ENCODE peak calls at places on chromosomes 3 and 15, in nine cellular contexts. A is cardiac fibroblast, W is PC-3, K is cardiac muscle cell, S is astrocyte of the cerebellum, O is heart left ventricle, P is prostate gland, D is AG09309, E is neural progenitor cell. H is an unnamed sample.

GRCh38 chr3:9074079-9074478 is 110.8 kb upstream of the RAD18 start:
- DNase-seq in E (no peak), O (no peak), S (no peak), W (no peak), A (no peak), D (peak), P (no peak), K (no peak), H (peak)

GRCh38 chr3:56800373-56801150 is 1.2 kb downstream of the ARHGEF3 start:
- DNase-seq in W (peak), D (no peak), E (no peak), O (peak), A (no peak), K (no peak), S (no peak), P (no peak), H (no peak)

GRCh38 chr3:176120507-176120906 is 1076.8 kb downstream of the TBL1XR1 start:
- DNase-seq in A (no peak), P (no peak), D (no peak), K (no peak), O (no peak), E (no peak), W (no peak), S (no peak), H (no peak)

GRCh38 chr3:41026394-41027177 is 172.7 kb upstream of the CTNNB1 start:
- DNase-seq in A (peak), S (peak), E (peak), D (no peak), O (peak), P (no peak), W (peak), K (peak), H (peak)

GRCh38 chr3:57974796-57975388 is 33.3 kb upstream of the FLNB start:
- DNase-seq in S (peak), E (no peak), P (peak), A (peak), D (peak), K (peak), O (no peak), W (peak), H (peak)

GRCh38 chr3:42317137-42317536 is 51.2 kb upstream of the CCK start:
- DNase-seq in E (no peak), W (no peak), O (no peak), K (no peak), D (no peak), P (no peak), A (no peak), S (no peak), H (no peak)

GRCh38 chr3:127655641-127656040 is 17.1 kb upstream of the ABTB1 start:
- DNase-seq in D (peak), P (no peak), A (peak), O (no peak), W (peak), K (peak), S (peak), E (no peak), H (peak)

GRCh38 chr3:153958635-153959320 is 162.4 kb upstream of the ARHGEF26 start:
- DNase-seq in D (no peak), W (peak), S (peak), E (no peak), A (peak), P (no peak), K (peak), O (no peak), H (peak)

GRCh38 chr3:56086355-56086754 is 381.9 kb downstream of the ERC2 start:
- DNase-seq in K (peak), W (no peak), S (peak), O (no peak), D (no peak), P (no peak), A (no peak), E (no peak), H (peak)

GRCh38 chr15:60000824-60001641 is 3.1 kb upstream of the FOXB1 start:
- DNase-seq in A (no peak), W (no peak), S (no peak), K (no peak), D (no peak), O (no peak), P (no peak), E (peak), H (no peak)

GRCh38 chr3:155640098-155640497 is 104.8 kb downstream of the PLCH1 start:
- DNase-seq in W (no peak), O (no peak), E (no peak), K (no peak), P (no peak), D (no peak), S (no peak), A (no peak), H (no peak)

GRCh38 chr15:77045985-77046384 is 24.9 kb downstream of the TSPAN3 start:
- DNase-seq in P (no peak), A (no peak), W (no peak), K (no peak), E (no peak), S (no peak), O (no peak), D (no peak), H (no peak)

DNA sequence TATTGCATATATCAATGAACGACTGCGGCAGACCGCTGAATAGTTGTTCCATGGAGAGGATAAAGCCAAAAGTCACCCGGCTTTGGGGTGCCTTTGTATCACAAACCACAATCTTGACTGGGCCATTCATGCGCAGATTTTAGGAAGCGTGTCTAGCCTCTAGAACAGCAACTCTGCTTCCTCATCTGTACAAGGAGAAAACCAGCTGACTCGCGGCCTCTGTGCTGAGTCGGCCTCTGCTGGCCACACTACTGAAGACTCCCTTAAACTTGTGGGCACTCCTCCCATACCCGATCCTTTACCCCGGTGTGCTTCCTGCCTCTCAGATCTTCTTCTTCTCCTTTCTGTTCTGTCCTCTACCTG is 872 bp downstream of the DLEC1 start:
- DNase-seq in K (peak), D (no peak), P (peak), O (no peak), W (no peak), S (no peak), A (peak), E (peak), H (peak)
- TF ChIP-seq CTCF in K (peak), D (peak), P (peak), O (no peak), W (peak), S (no peak), A (peak), E (no peak), H (peak)

GRCh38 chr3:184813357-184813756 is 1.4 kb downstream of the VPS8 start:
- DNase-seq in S (no peak), E (no peak), D (no peak), A (no peak), O (no peak), P (no peak), K (no peak), W (no peak), H (no peak)
- H3K4me3 ChIP-seq in S (peak), E (peak), D (no peak), A (no peak), O (no peak), P (no peak), K (peak), W (peak), H (peak)

DNA sequence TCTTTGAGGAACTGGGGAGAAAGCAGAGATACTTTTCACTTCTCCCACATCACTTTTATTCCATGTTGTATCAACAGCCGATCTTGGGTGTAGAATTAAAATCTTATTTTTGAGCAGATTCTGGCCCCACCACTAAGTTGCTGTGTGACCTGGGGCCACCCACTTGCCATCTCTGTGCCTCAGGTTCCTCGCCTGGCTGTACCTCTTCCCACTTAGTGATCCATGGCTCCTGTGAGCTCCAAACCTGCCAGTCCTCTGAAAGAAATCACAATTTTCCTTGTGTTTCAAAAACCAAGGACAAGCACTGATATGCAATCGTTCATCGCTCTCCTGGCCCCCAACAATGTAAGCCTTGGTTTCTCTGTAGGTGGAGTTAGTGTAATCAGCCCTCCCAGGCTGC is 75.4 kb downstream of the LSM3 start:
- DNase-seq in P (no peak), A (no peak), S (no peak), E (no peak), O (no peak), D (no peak), K (no peak), W (no peak), H (no peak)
- TF ChIP-seq CTCF in P (no peak), A (no peak), S (no peak), E (no peak), O (no peak), D (no peak), K (no peak), W (no peak), H (no peak)

GRCh38 chr15:34494084-34494399 is 56.4 kb upstream of the GOLGA8A start:
- DNase-seq in K (no peak), S (no peak), W (no peak), D (no peak), P (no peak), E (no peak), O (no peak), A (no peak), H (no peak)
- H3K4me3 ChIP-seq in K (peak), S (no peak), W (no peak), D (no peak), P (no peak), E (peak), O (no peak), A (no peak), H (no peak)